ENCODE peak calls at places on chromosomes 11 and 22, in six cellular contexts. One of them, this sample, is unnamed.

GRCh38 chr11:70467196-70468085 is 69.1 kb downstream of the CTTN start:
- DNase-seq in SK-N-SH: peak; percentile 85
- DNase-seq in breast epithelium: peak; percentile 40
- DNase-seq in PC-3: peak; percentile 85
- DNase-seq in transverse colon: peak; percentile 58
- DNase-seq in IMR-90: peak; percentile 39
- DNase-seq in this sample: peak; percentile 56

GRCh38 chr11:87425943-87426342 is 388.2 kb downstream of the TMEM135 start:
- DNase-seq in PC-3: peak; percentile 55
- DNase-seq in transverse colon: no peak
- DNase-seq in IMR-90: peak; percentile 62
- DNase-seq in SK-N-SH: no peak
- DNase-seq in breast epithelium: no peak
- DNase-seq in this sample: no peak

GRCh38 chr22:47691152-47691895 is 928.9 kb downstream of the TBC1D22A start:
- DNase-seq in transverse colon: no peak
- DNase-seq in PC-3: no peak
- DNase-seq in IMR-90: no peak
- DNase-seq in breast epithelium: no peak
- DNase-seq in SK-N-SH: no peak
- DNase-seq in this sample: no peak

GRCh38 chr22:35838849-35839646 is 121.4 kb downstream of the APOL5 start:
- DNase-seq in IMR-90: peak; percentile 82
- DNase-seq in PC-3: peak; percentile 54
- DNase-seq in transverse colon: peak; percentile 28
- DNase-seq in SK-N-SH: no peak
- DNase-seq in breast epithelium: no peak
- DNase-seq in this sample: peak; percentile 57

GRCh38 chr11:87063982-87064381 is 26.2 kb downstream of the TMEM135 start:
- DNase-seq in PC-3: peak; percentile 56
- DNase-seq in breast epithelium: no peak
- DNase-seq in IMR-90: peak; percentile 19
- DNase-seq in SK-N-SH: no peak
- DNase-seq in transverse colon: no peak
- DNase-seq in this sample: no peak

GRCh38 chr11:75430692-75431532 is 2.1 kb downstream of the KLHL35 start:
- DNase-seq in breast epithelium: no peak
- DNase-seq in transverse colon: no peak
- DNase-seq in PC-3: peak; percentile 35
- DNase-seq in SK-N-SH: peak; percentile 51
- DNase-seq in IMR-90: no peak
- DNase-seq in this sample: no peak

GRCh38 chr22:21881841-21882753 is 14.7 kb upstream of the MAPK1 start:
- DNase-seq in breast epithelium: no peak
- DNase-seq in PC-3: no peak
- DNase-seq in transverse colon: no peak
- DNase-seq in SK-N-SH: no peak
- DNase-seq in IMR-90: no peak
- DNase-seq in this sample: no peak

GRCh38 chr11:2482199-2482598 is 37.4 kb downstream of the KCNQ1 start:
- DNase-seq in transverse colon: no peak
- DNase-seq in IMR-90: no peak
- DNase-seq in breast epithelium: no peak
- DNase-seq in SK-N-SH: no peak
- DNase-seq in PC-3: no peak
- DNase-seq in this sample: no peak

GRCh38 chr11:291281-292210 is 2.6 kb downstream of the PGGHG start:
- DNase-seq in IMR-90: no peak
- DNase-seq in transverse colon: peak; percentile 8
- DNase-seq in breast epithelium: no peak
- DNase-seq in PC-3: no peak
- DNase-seq in SK-N-SH: no peak
- DNase-seq in this sample: no peak

GRCh38 chr22:49576241-49577141 is 251.2 kb downstream of the BRD1 start:
- DNase-seq in transverse colon: peak; percentile 1
- DNase-seq in breast epithelium: no peak
- DNase-seq in PC-3: no peak
- DNase-seq in IMR-90: no peak
- DNase-seq in SK-N-SH: peak; percentile 9
- DNase-seq in this sample: no peak

GRCh38 chr11:79375818-79376550 is 64.8 kb downstream of the TENM4 start:
- DNase-seq in IMR-90: no peak
- DNase-seq in PC-3: no peak
- DNase-seq in transverse colon: no peak
- DNase-seq in breast epithelium: no peak
- DNase-seq in SK-N-SH: no peak
- DNase-seq in this sample: no peak

DNA sequence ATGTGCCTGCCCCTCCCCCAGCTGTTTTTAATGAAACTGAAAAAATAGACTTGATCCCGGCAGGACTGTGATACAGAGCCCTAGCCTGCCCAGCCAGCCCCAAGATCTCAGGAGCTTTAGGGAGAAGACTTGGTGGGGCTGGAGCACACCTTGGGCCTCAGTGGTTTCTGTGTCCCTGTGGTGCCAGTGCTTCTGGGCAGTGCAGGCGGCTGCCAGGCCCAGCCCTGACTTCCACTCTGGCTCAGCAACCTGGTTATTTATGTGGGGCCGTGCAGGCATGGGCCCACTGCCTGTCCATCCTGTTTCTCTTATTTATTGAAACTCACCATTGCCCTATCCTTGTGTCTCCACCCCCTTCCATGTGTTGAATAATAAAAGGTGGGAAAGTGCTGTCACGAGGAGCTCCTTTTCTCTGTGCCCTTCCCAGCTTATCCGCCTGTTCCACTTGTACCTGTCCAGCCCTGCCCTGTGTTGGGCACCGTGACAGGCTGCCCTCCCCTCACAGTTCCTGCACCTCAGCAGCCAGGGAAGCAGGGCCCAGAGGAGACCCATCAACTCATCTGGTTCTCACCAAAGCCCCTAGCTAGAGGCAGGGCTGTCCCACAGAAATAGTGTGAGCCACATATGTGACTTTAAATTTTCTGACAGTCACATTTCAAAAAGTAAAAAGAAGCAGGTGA is 20.2 kb downstream of the RELT start:
- DNase-seq in breast epithelium: no peak
- DNase-seq in PC-3: no peak
- DNase-seq in transverse colon: no peak
- DNase-seq in IMR-90: no peak
- DNase-seq in SK-N-SH: no peak
- DNase-seq in this sample: no peak
- H3K27ac ChIP-seq in breast epithelium: no peak overlapping the region
- H3K27ac ChIP-seq in PC-3: no peak overlapping the region
- H3K27ac ChIP-seq in transverse colon: no peak overlapping the region
- H3K27ac ChIP-seq in IMR-90: no peak overlapping the region
- H3K27ac ChIP-seq in SK-N-SH: no peak overlapping the region
- H3K27ac ChIP-seq in this sample: no peak overlapping the region

GRCh38 chr22:37571258-37571991 is 8.5 kb downstream of the LGALS2 start:
- DNase-seq in SK-N-SH: peak; percentile 38
- DNase-seq in transverse colon: no peak
- DNase-seq in PC-3: peak; percentile 49
- DNase-seq in breast epithelium: no peak
- DNase-seq in IMR-90: peak; percentile 26
- DNase-seq in this sample: no peak

GRCh38 chr22:37568448-37569008 is 8.2 kb downstream of the CDC42EP1 start:
- DNase-seq in PC-3: no peak
- DNase-seq in breast epithelium: no peak
- DNase-seq in transverse colon: no peak
- DNase-seq in SK-N-SH: no peak
- DNase-seq in IMR-90: no peak
- DNase-seq in this sample: no peak

GRCh38 chr22:37569009-37569920 is 9.0 kb downstream of the CDC42EP1 start:
- DNase-seq in IMR-90: no peak
- DNase-seq in SK-N-SH: no peak
- DNase-seq in transverse colon: peak; percentile 86
- DNase-seq in PC-3: no peak
- DNase-seq in breast epithelium: no peak
- DNase-seq in this sample: no peak

GRCh38 chr22:37570661-37570976 is 9.3 kb downstream of the LGALS2 start:
- DNase-seq in transverse colon: no peak
- DNase-seq in IMR-90: no peak
- DNase-seq in PC-3: no peak
- DNase-seq in SK-N-SH: no peak
- DNase-seq in breast epithelium: no peak
- DNase-seq in this sample: no peak

DNA sequence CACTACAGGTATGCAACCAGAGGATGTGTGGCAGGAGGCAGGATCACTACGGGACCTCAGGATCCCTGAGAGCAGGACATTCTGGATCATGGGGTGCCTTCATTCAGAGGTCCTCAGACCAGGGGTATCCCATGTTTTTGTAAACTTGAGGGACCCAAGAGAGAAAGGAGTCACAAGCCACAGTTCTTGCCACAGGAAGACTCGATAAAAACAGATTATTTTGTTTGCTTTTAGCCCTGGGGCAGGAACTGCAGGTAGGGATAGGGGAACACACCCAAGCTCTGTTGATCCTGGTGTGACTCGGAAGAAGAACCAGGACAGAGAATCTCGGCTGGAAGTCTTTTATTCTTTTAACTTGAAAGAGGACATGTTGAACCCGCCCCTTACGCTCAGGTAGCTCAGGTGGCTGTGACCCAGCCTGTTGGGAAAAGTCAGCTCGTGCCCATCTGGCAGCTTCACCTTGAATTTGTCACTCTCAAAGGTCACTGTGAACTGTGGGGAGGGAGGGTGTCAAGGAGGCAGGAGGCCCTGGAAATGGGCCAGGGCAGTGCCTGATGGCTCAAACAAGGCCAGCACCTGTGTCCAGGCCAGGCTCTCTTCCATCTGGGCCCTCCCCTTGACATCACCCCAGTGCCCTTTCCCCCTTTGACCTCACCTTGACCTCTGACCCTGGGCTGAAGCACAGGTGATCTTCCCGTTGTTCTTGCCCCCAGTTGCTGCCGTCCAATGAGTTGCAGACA is 9.8 kb downstream of the LGALS2 start:
- DNase-seq in PC-3: peak; percentile 48
- DNase-seq in transverse colon: peak; percentile 68
- DNase-seq in breast epithelium: no peak
- DNase-seq in IMR-90: no peak
- DNase-seq in SK-N-SH: no peak
- DNase-seq in this sample: no peak
- H3K27ac ChIP-seq in PC-3: no peak overlapping the region
- H3K27ac ChIP-seq in transverse colon: peak overlapping the region; percentile 84
- H3K27ac ChIP-seq in breast epithelium: peak overlapping the region; percentile 65
- H3K27ac ChIP-seq in IMR-90: no peak overlapping the region
- H3K27ac ChIP-seq in SK-N-SH: no peak overlapping the region
- H3K27ac ChIP-seq in this sample: peak overlapping the region; percentile 69

GRCh38 chr11:124672531-124673215 is 866 bp downstream of the SIAE start:
- DNase-seq in PC-3: no peak
- DNase-seq in breast epithelium: no peak
- DNase-seq in transverse colon: no peak
- DNase-seq in IMR-90: no peak
- DNase-seq in SK-N-SH: peak; percentile 15
- DNase-seq in this sample: no peak
- H3K27ac ChIP-seq in PC-3: no peak overlapping the region
- H3K27ac ChIP-seq in breast epithelium: peak overlapping the region; percentile 85
- H3K27ac ChIP-seq in transverse colon: peak overlapping the region; percentile 90
- H3K27ac ChIP-seq in IMR-90: peak overlapping the region; percentile 77
- H3K27ac ChIP-seq in SK-N-SH: peak overlapping the region; percentile 88
- H3K27ac ChIP-seq in this sample: peak overlapping the region; percentile 74

GRCh38 chr11:61960532-61960931 is 6.9 kb downstream of the FTH1 start:
- DNase-seq in PC-3: no peak
- DNase-seq in SK-N-SH: no peak
- DNase-seq in transverse colon: no peak
- DNase-seq in IMR-90: no peak
- DNase-seq in breast epithelium: no peak
- DNase-seq in this sample: no peak
- H3K27ac ChIP-seq in PC-3: no peak overlapping the region
- H3K27ac ChIP-seq in SK-N-SH: no peak overlapping the region
- H3K27ac ChIP-seq in transverse colon: peak overlapping the region; percentile 99
- H3K27ac ChIP-seq in IMR-90: no peak overlapping the region
- H3K27ac ChIP-seq in breast epithelium: peak overlapping the region; percentile 98
- H3K27ac ChIP-seq in this sample: peak overlapping the region; percentile 99

GRCh38 chr11:122421684-122422083 is 233.8 kb upstream of the UBASH3B start:
- DNase-seq in PC-3: no peak
- DNase-seq in breast epithelium: no peak
- DNase-seq in transverse colon: no peak
- DNase-seq in IMR-90: no peak
- DNase-seq in SK-N-SH: no peak
- DNase-seq in this sample: no peak

GRCh38 chr11:122422707-122423106 is 232.8 kb upstream of the UBASH3B start:
- DNase-seq in IMR-90: peak; percentile 31
- DNase-seq in PC-3: peak; percentile 86
- DNase-seq in SK-N-SH: no peak
- DNase-seq in breast epithelium: no peak
- DNase-seq in transverse colon: no peak
- DNase-seq in this sample: no peak

GRCh38 chr11:122424636-122425035 is 230.9 kb upstream of the UBASH3B start:
- DNase-seq in transverse colon: no peak
- DNase-seq in breast epithelium: no peak
- DNase-seq in SK-N-SH: no peak
- DNase-seq in PC-3: no peak
- DNase-seq in IMR-90: no peak
- DNase-seq in this sample: no peak

GRCh38 chr11:122423283-122423682 is 232.2 kb upstream of the UBASH3B start:
- DNase-seq in IMR-90: no peak
- DNase-seq in SK-N-SH: no peak
- DNase-seq in breast epithelium: no peak
- DNase-seq in transverse colon: no peak
- DNase-seq in PC-3: no peak
- DNase-seq in this sample: no peak

DNA sequence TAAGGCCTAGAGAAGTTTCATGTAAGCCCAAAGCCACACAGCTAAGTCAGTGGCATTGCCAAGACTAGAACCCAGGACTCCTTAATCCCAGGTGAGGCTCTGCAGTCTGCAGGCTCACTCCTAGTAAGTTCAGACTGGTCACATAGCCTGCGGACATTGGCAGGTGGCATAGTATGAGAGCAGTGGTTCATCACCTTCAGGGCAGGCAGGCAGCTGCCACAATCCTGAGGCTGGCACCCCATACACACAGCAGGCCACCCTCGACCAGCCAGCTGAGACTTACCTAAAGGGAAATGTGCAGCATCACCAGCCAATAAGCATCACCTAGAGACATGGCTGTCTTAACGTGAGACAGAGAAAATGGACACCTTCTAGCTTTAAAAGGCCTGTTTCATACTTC is 231.6 kb upstream of the UBASH3B start:
- DNase-seq in breast epithelium: no peak
- DNase-seq in transverse colon: no peak
- DNase-seq in PC-3: no peak
- DNase-seq in SK-N-SH: no peak
- DNase-seq in IMR-90: no peak
- DNase-seq in this sample: no peak
- H3K27ac ChIP-seq in breast epithelium: no peak overlapping the region
- H3K27ac ChIP-seq in transverse colon: no peak overlapping the region
- H3K27ac ChIP-seq in PC-3: no peak overlapping the region
- H3K27ac ChIP-seq in SK-N-SH: no peak overlapping the region
- H3K27ac ChIP-seq in IMR-90: no peak overlapping the region
- H3K27ac ChIP-seq in this sample: no peak overlapping the region

This sample was measured in tibial nerve.